ENCODE peak calls at places on chromosomes 16 and 17, in five cellular contexts. E is heart left ventricle; W is stimulated activated CD8-positive, alpha-beta memory T cell treated with anti-CD3 and anti-CD28 coated beads, Interleukin-2, amount 100 ng/mL, for 48 hours; H is activated T-cell treated with anti-CD3 and anti-CD28 coated beads for 4 hours; C is HS-5. O is an unnamed sample.

GRCh38 chr16:67942200-67942509 is 1.8 kb downstream of the LCAT start:
- DNase-seq in W (peak; percentile 24), H (no peak), E (no peak), C (no peak), O (no peak)

GRCh38 chr17:40555296-40556190 is 9.7 kb downstream of the CCR7 start:
- DNase-seq in H (no peak), E (no peak), C (no peak), W (no peak), O (no peak)

GRCh38 chr16:84052071-84052622 is 9.6 kb upstream of the SLC38A8 start:
- DNase-seq in W (no peak), H (no peak), E (no peak), C (no peak), O (no peak)

GRCh38 chr16:66457888-66458287 is 30.8 kb downstream of the BEAN1 start:
- DNase-seq in H (no peak), E (no peak), W (no peak), C (no peak), O (no peak)

GRCh38 chr16:53207810-53208752 is 153.3 kb downstream of the CHD9 start:
- DNase-seq in H (no peak), E (no peak), C (peak; percentile 48), W (no peak), O (peak; percentile 53)

GRCh38 chr17:20989481-20989880 is 53.3 kb downstream of the USP22 start:
- DNase-seq in W (no peak), H (no peak), E (no peak), C (no peak), O (no peak)

GRCh38 chr17:4728124-4728523 is 3.1 kb upstream of the MED11 start:
- DNase-seq in E (no peak), H (no peak), W (no peak), C (no peak), O (no peak)

GRCh38 chr16:86570542-86571196 is 4.0 kb downstream of the FOXC2 start:
- DNase-seq in C (no peak), E (no peak), W (no peak), H (no peak), O (no peak)

GRCh38 chr17:56594528-56595418 is 1.3 kb downstream of the NOG start:
- DNase-seq in E (peak; percentile 63), W (no peak), C (no peak), H (no peak), O (no peak)

GRCh38 chr16:53131363-53132071 is 76.7 kb downstream of the CHD9 start:
- DNase-seq in E (peak; percentile 84), H (peak; percentile 32), W (peak; percentile 40), C (peak; percentile 28), O (peak; percentile 71)

GRCh38 chr17:59300941-59301340 is 30.5 kb upstream of the YPEL2 start:
- DNase-seq in W (no peak), C (no peak), E (no peak), H (no peak), O (no peak)

GRCh38 chr16:88357306-88358032 is 25.3 kb upstream of the ZNF469 start:
- DNase-seq in H (no peak), C (no peak), W (no peak), E (peak; percentile 37), O (no peak)

GRCh38 chr17:4247361-4247980 is 16.3 kb downstream of the ANKFY1 start:
- DNase-seq in H (no peak), C (no peak), W (no peak), E (no peak), O (no peak)

GRCh38 chr16:66154801-66155200 is 211.7 kb upstream of the CDH5 start:
- DNase-seq in H (no peak), W (no peak), E (no peak), C (no peak), O (no peak)

GRCh38 chr17:51119415-51120356 is 982 bp downstream of the SPAG9 start:
- DNase-seq in W (peak; percentile 29), E (peak; percentile 77), H (peak; percentile 11), C (no peak), O (peak; percentile 20)

GRCh38 chr16:67162439-67163163 is 1.9 kb upstream of the HSF4 start:
- DNase-seq in E (peak; percentile 59), W (no peak), H (no peak), C (no peak), O (no peak)